ENCODE peak calls at places on chromosome 12, in five cellular contexts. Q, N, H, V and Z are unnamed samples.

GRCh38 chr12:62581288-62582064 is 114.8 kb downstream of the MON2 start:
- DNase-seq in Q (no peak), N (peak; percentile 48), H (no peak), V (peak; percentile 29), Z (peak; percentile 78)

GRCh38 chr12:125549836-125550235 is 484.6 kb downstream of the AACS start:
- DNase-seq in Q (no peak), N (no peak), H (no peak), V (no peak), Z (no peak)

GRCh38 chr12:71178162-71178561 is 20.4 kb upstream of the TSPAN8 start:
- DNase-seq in Q (no peak), N (no peak), H (no peak), V (no peak), Z (no peak)

GRCh38 chr12:16880864-16881285 is 274.9 kb upstream of the LMO3 start:
- DNase-seq in Q (no peak), N (no peak), H (no peak), V (no peak), Z (no peak)

GRCh38 chr12:570949-571794 is 92.1 kb downstream of the NINJ2 start:
- DNase-seq in Q (peak; percentile 41), N (no peak), H (no peak), V (no peak), Z (no peak)

GRCh38 chr12:42807766-42808165 is 218.2 kb upstream of the PRICKLE1 start:
- DNase-seq in Q (no peak), N (peak; percentile 63), H (no peak), V (no peak), Z (no peak)

GRCh38 chr12:93614917-93615596 is 42.6 kb downstream of the SOCS2 start:
- DNase-seq in Q (no peak), N (no peak), H (no peak), V (no peak), Z (no peak)

GRCh38 chr12:66836623-66837310 is 157.9 kb upstream of the GRIP1 start:
- DNase-seq in Q (no peak), N (no peak), H (no peak), V (no peak), Z (no peak)

GRCh38 chr12:54173066-54173726 is 15.6 kb downstream of the SMUG1 start:
- DNase-seq in Q (peak; percentile 71), N (no peak), H (no peak), V (peak; percentile 25), Z (no peak)

GRCh38 chr12:50894216-50894615 is 51.5 kb downstream of the TMPRSS12 start:
- DNase-seq in Q (no peak), N (no peak), H (no peak), V (no peak), Z (no peak)

GRCh38 chr12:69150796-69151127 is 88.6 kb upstream of the CPSF6 start:
- DNase-seq in Q (no peak), N (no peak), H (no peak), V (no peak), Z (no peak)

GRCh38 chr12:31204995-31205582 is 120.9 kb downstream of the SINHCAF start:
- DNase-seq in Q (no peak), N (peak; percentile 95), H (no peak), V (peak; percentile 42), Z (no peak)

GRCh38 chr12:128797119-128798118 is 26.3 kb downstream of the SLC15A4 start:
- DNase-seq in Q (no peak), N (no peak), H (no peak), V (peak; percentile 55), Z (no peak)

GRCh38 chr12:111437816-111438454 is 32.2 kb downstream of the SH2B3 start:
- DNase-seq in Q (no peak), N (no peak), H (no peak), V (no peak), Z (peak; percentile 49)

GRCh38 chr12:58888131-58888783 is 32.0 kb downstream of the LRIG3 start:
- DNase-seq in Q (no peak), N (no peak), H (no peak), V (no peak), Z (peak; percentile 85)

GRCh38 chr12:124928095-124928911 is 13.9 kb upstream of the UBC start:
- DNase-seq in Q (no peak), N (no peak), H (peak; percentile 10), V (no peak), Z (no peak)

GRCh38 chr12:45745861-45746277 is 16.4 kb downstream of the ARID2 start:
- DNase-seq in Q (no peak), N (no peak), H (no peak), V (peak; percentile 13), Z (no peak)

GRCh38 chr12:79203103-79203502 is 338.5 kb downstream of the SYT1 start:
- DNase-seq in Q (no peak), N (no peak), H (no peak), V (no peak), Z (no peak)

GRCh38 chr12:110104188-110104969 is 19.8 kb upstream of the IFT81 start:
- DNase-seq in Q (no peak), N (no peak), H (no peak), V (no peak), Z (peak; percentile 19)

GRCh38 chr12:34406996-34407300 is 384.7 kb downstream of the ALG10 start:
- DNase-seq in Q (peak; percentile 26), N (no peak), H (no peak), V (no peak), Z (no peak)

GRCh38 chr12:116996058-116996457 is 85.3 kb downstream of the FBXW8 start:
- DNase-seq in Q (no peak), N (no peak), H (no peak), V (no peak), Z (no peak)

GRCh38 chr12:46942579-46942978 is 116.8 kb upstream of the SLC38A4 start:
- DNase-seq in Q (no peak), N (no peak), H (no peak), V (no peak), Z (no peak)

GRCh38 chr12:123050331-123050809 is 69.9 kb downstream of the ARL6IP4 start:
- DNase-seq in Q (no peak), N (no peak), H (no peak), V (no peak), Z (no peak)